ENCODE peak calls at places on chromosomes 7 and 10, in eight cellular contexts. S is A673, B is astrocyte of the cerebellum, N is Calu3, C is GM12878, Z is PC-3, U is left ventricle myocardium inferior, H is progenitor cell of endocrine pancreas. W is an unnamed sample.

GRCh38 chr7:50807026-50807730 is 24.5 kb upstream of the GRB10 start:
- DNase-seq in Z (peak; percentile 28), U (no peak), B (no peak), C (no peak), N (no peak), S (no peak), H (no peak), W (no peak)

GRCh38 chr7:7851381-7851780 is 117.2 kb upstream of the GLCCI1 start:
- DNase-seq in N (no peak), Z (no peak), S (peak; percentile 12), B (no peak), C (no peak), U (no peak), H (no peak), W (no peak)

GRCh38 chr10:58993480-58994221 is 182.8 kb upstream of the PHYHIPL start:
- DNase-seq in U (no peak), Z (no peak), B (no peak), H (no peak), S (no peak), N (no peak), C (peak; percentile 63), W (no peak)

GRCh38 chr7:84701524-84702306 is 485.1 kb downstream of the SEMA3D start:
- DNase-seq in H (no peak), N (peak; percentile 56), S (peak; percentile 83), B (peak; percentile 96), C (no peak), U (no peak), Z (peak; percentile 67), W (peak; percentile 37)

GRCh38 chr10:123884907-123885381 is 6.7 kb downstream of the CPXM2 start:
- DNase-seq in S (no peak), U (no peak), Z (no peak), N (no peak), C (no peak), B (no peak), H (no peak), W (no peak)

GRCh38 chr7:13981070-13981469 is 8.4 kb downstream of the ETV1 start:
- DNase-seq in U (no peak), N (peak; percentile 74), H (no peak), C (no peak), B (peak; percentile 95), Z (peak; percentile 91), S (peak; percentile 94), W (peak; percentile 96)

GRCh38 chr10:12388671-12389070 is 39.3 kb downstream of the CAMK1D start:
- DNase-seq in C (no peak), S (no peak), U (no peak), H (no peak), N (no peak), Z (no peak), B (no peak), W (no peak)

GRCh38 chr10:660980-661890 is 28.2 kb downstream of the DIP2C start:
- DNase-seq in U (no peak), B (no peak), Z (no peak), N (no peak), S (no peak), C (no peak), H (no peak), W (no peak)

GRCh38 chr7:69781412-69781846 is 183.2 kb downstream of the AUTS2 start:
- DNase-seq in U (peak; percentile 25), N (no peak), Z (no peak), B (peak; percentile 16), C (no peak), S (no peak), H (no peak), W (no peak)

GRCh38 chr7:129845972-129846327 is 106.8 kb downstream of the UBE2H start:
- DNase-seq in C (no peak), N (no peak), H (no peak), Z (peak; percentile 75), U (no peak), B (peak; percentile 80), S (no peak), W (no peak)

GRCh38 chr10:127798116-127798515 is 61.1 kb downstream of the FOXI2 start:
- DNase-seq in H (no peak), U (no peak), S (no peak), Z (no peak), C (no peak), N (no peak), B (no peak), W (no peak)

GRCh38 chr10:690227-691161 is 1.0 kb upstream of the DIP2C start:
- DNase-seq in H (no peak), B (no peak), C (no peak), N (no peak), U (no peak), Z (no peak), S (no peak), W (no peak)

GRCh38 chr7:25930492-25931048 is 221.4 kb upstream of the NFE2L3 start:
- DNase-seq in B (no peak), N (no peak), Z (no peak), C (no peak), U (no peak), S (peak; percentile 67), H (no peak), W (no peak)

GRCh38 chr7:110484316-110484715 is 606.6 kb upstream of the LRRN3 start:
- DNase-seq in H (no peak), S (no peak), Z (no peak), U (no peak), N (no peak), B (no peak), C (no peak), W (no peak)

GRCh38 chr7:50588937-50589336 is 23.7 kb upstream of the DDC start:
- DNase-seq in B (no peak), N (no peak), U (no peak), S (no peak), H (no peak), C (no peak), Z (no peak), W (no peak)

GRCh38 chr7:131620673-131621609 is 64.5 kb upstream of the PODXL start:
- DNase-seq in S (no peak), B (peak; percentile 80), Z (no peak), N (no peak), C (no peak), H (no peak), U (no peak), W (no peak)

GRCh38 chr7:101933685-101934084 is 116.3 kb downstream of the CUX1 start:
- DNase-seq in N (no peak), S (no peak), Z (no peak), H (no peak), U (no peak), B (no peak), C (peak; percentile 69), W (no peak)

GRCh38 chr7:5424689-5425506 is 1.3 kb upstream of the TNRC18 start:
- DNase-seq in H (no peak), Z (peak; percentile 51), C (no peak), U (peak; percentile 77), N (peak; percentile 66), S (peak; percentile 82), B (no peak), W (no peak)

GRCh38 chr7:41834805-41835694 is 132.2 kb upstream of the INHBA start:
- DNase-seq in U (no peak), N (no peak), H (no peak), C (no peak), Z (no peak), S (no peak), B (no peak), W (no peak)

GRCh38 chr10:18359839-18360238 is 219.6 kb downstream of the CACNB2 start:
- DNase-seq in B (no peak), C (no peak), U (no peak), Z (no peak), N (no peak), H (no peak), S (no peak), W (no peak)

GRCh38 chr10:33190406-33190805 is 144.1 kb downstream of the NRP1 start:
- DNase-seq in B (peak; percentile 73), Z (no peak), H (no peak), S (no peak), U (no peak), C (no peak), N (no peak), W (no peak)

GRCh38 chr10:90960355-90960814 is 39.5 kb upstream of the ANKRD1 start:
- DNase-seq in B (no peak), N (no peak), Z (peak; percentile 76), U (no peak), C (peak; percentile 31), S (peak; percentile 33), H (no peak), W (peak; percentile 79)
- TF ChIP-seq CTCF in B (no peak), N (no peak), Z (no peak), U (no peak), C (no peak), S (no peak), H (no peak), W (no peak)

DNA sequence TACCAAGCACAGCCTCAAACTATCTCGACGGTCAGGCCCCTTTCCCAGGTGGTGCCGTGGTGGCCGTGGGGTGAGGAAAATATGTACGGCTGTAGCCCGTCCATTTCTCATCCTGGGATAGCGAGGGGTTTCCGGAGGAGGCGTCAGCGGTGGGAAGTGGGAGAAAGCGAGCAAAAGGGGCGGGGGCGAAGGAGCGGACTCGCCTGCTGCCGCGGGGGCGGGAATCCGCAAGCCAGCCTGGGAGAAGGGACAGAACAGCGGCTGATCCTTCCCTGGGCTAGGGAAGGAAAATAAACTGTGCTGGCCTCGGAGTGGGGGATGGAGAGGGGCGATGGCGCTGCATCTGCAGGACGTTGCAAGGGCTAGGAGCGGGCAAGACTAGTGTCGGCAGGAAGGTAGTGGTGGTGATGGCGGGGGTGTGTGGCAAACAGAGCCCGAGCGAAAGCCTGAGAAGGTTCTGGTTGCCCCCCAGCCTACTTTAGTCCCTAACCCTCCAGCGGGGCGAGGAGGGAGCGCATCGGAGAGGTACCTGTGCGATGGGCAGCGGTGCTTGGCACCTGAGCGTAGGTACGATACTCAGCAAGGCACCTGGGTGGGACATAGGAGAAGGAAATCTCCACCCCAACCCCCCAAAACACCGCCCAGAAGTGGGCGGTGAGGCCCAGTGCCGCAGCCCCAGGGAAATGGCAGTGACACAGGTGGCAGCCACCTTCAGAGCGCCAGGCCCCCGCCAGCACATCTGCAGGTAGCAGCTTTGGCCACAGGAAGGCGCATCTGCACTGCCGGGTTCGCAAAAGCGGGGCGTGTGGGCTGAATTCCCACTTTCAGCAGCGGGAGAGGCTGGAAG is 49.9 kb upstream of the STEAP1B start:
- DNase-seq in N (peak; percentile 90), C (no peak), S (peak; percentile 26), H (peak; percentile 73), Z (peak; percentile 64), U (no peak), B (no peak), W (no peak)
- TF ChIP-seq CTCF in N (peak; percentile 94), C (peak; percentile 56), S (peak; percentile 62), H (peak; percentile 84), Z (peak; percentile 85), U (no peak), B (peak; percentile 56), W (peak; percentile 57)

GRCh38 chr10:13847201-13847631 is 260.5 kb downstream of the PRPF18 start:
- DNase-seq in S (no peak), C (no peak), Z (no peak), N (no peak), U (no peak), H (no peak), B (no peak), W (no peak)
- TF ChIP-seq CTCF in S (no peak), C (no peak), Z (no peak), N (no peak), U (no peak), H (peak; percentile 30), B (peak; percentile 13), W (no peak)

DNA sequence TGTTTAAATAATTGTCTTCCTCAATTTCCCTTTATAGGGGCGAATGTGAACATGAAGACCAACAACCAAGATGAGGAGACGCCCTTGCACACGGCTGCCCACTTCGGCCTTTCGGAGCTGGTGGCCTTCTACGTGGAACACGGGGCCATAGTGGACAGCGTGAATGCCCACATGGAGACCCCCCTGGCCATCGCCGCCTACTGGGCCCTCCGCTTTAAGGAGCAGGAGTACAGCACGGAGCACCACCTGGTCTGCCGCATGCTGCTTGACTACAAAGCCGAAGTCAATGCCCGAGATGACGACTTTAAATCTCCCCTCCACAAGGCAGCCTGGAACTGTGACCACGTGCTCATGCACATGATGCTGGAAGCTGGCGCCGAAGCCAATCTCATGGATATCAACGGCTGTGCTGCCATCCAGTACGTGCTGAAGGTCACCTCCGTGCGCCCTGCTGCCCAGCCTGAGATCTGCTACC is 42.1 kb downstream of the ASB4 start:
- DNase-seq in C (no peak), S (no peak), N (no peak), B (no peak), Z (no peak), H (no peak), U (no peak), W (no peak)
- TF ChIP-seq CTCF in C (no peak), S (no peak), N (no peak), B (no peak), Z (no peak), H (no peak), U (no peak), W (no peak)

W was measured in HFF-Myc.